ENCODE peak calls at places on chromosomes 1 and 21, in four cellular contexts. V is K562, K is H1, T is HepG2. Y is an unnamed sample.
A peak's percentile ranks its signal among the peaks of the same experiment; 100 is the strongest.

GRCh38 chr1:12438349-12438924 is 179.6 kb downstream of the DHRS3 start:
- DNase-seq in V (no peak), K (no peak), T (no peak), Y (no peak)

GRCh38 chr1:114755006-114755936 is 2.5 kb downstream of the CSDE1 start:
- DNase-seq in V (no peak), K (no peak), T (no peak), Y (no peak)

GRCh38 chr1:53514436-53514835 is 55.2 kb downstream of the DMRTB1 start:
- DNase-seq in V (no peak), K (no peak), T (no peak), Y (no peak)

GRCh38 chr1:56430141-56430839 is 149.1 kb downstream of the PLPP3 start:
- DNase-seq in V (no peak), K (no peak), T (no peak), Y (no peak)

GRCh38 chr1:175016073-175016722 is 7.0 kb downstream of the MRPS14 start:
- DNase-seq in V (no peak), K (no peak), T (no peak), Y (no peak)

GRCh38 chr1:165356876-165357275 is 361 bp upstream of the LMX1A start:
- DNase-seq in V (no peak), K (no peak), T (no peak), Y (no peak)

GRCh38 chr1:167882376-167882775 is 31.6 kb downstream of the ADCY10 start:
- DNase-seq in V (no peak), K (no peak), T (no peak), Y (no peak)

GRCh38 chr1:156347337-156347736 is 9.0 kb downstream of the TSACC start:
- DNase-seq in V (no peak), K (no peak), T (no peak), Y (no peak)

GRCh38 chr1:54982739-54983138 is 2.3 kb downstream of the TMEM61 start:
- DNase-seq in V (no peak), K (no peak), T (peak; percentile 43), Y (no peak)

GRCh38 chr1:55217226-55217996 is 2.2 kb upstream of the USP24 start:
- DNase-seq in V (peak; percentile 38), K (no peak), T (no peak), Y (no peak)

GRCh38 chr1:41608242-41608641 is 123.8 kb upstream of the EDN2 start:
- DNase-seq in V (no peak), K (no peak), T (no peak), Y (no peak)

GRCh38 chr1:5936126-5936525 is 56.1 kb downstream of the NPHP4 start:
- DNase-seq in V (no peak), K (no peak), T (no peak), Y (no peak)

GRCh38 chr1:5939268-5940060 is 52.8 kb downstream of the NPHP4 start:
- DNase-seq in V (no peak), K (peak; percentile 36), T (no peak), Y (no peak)

GRCh38 chr1:5936621-5937372 is 55.4 kb downstream of the NPHP4 start:
- DNase-seq in V (no peak), K (peak; percentile 24), T (no peak), Y (no peak)

GRCh38 chr1:5937373-5937857 is 54.8 kb downstream of the NPHP4 start:
- DNase-seq in V (no peak), K (peak; percentile 10), T (no peak), Y (no peak)

DNA sequence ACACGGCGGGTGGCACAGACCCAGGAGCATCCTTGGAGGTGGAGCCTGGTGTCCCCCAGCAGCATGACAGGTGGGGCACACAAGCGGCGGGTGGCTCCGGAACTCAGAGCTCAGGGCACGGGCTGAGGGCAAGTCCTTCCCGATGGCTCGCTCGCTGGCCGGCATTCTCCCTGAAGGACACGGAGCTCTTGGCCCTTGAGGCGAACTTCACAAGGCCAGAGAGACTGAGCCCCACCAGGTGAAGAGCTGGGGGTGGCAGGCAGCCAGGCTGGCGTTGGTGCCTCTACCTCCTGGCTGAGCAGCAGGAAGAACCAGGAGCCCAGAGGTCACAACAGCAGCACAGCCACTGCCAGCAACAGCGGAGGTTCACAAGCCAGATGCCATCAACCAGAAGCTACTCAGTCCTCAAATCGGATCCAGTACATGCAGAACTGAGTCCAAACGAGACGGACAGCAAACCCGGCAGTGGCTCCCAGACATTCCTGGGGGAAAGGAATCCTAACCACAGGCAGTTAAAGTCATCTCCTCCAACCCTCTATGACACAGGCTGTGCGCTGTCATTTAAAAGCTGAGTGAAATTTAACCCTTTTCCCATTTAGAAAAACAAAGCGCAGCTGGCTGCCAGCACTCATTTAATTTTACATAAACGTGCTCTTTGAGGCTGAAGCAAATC is 54.0 kb downstream of the NPHP4 start:
- DNase-seq in V (no peak), K (peak; percentile 31), T (no peak), Y (no peak)
- TF ChIP-seq KDM1A in V (no peak), K (no peak), T (no peak), Y (no peak)

DNA sequence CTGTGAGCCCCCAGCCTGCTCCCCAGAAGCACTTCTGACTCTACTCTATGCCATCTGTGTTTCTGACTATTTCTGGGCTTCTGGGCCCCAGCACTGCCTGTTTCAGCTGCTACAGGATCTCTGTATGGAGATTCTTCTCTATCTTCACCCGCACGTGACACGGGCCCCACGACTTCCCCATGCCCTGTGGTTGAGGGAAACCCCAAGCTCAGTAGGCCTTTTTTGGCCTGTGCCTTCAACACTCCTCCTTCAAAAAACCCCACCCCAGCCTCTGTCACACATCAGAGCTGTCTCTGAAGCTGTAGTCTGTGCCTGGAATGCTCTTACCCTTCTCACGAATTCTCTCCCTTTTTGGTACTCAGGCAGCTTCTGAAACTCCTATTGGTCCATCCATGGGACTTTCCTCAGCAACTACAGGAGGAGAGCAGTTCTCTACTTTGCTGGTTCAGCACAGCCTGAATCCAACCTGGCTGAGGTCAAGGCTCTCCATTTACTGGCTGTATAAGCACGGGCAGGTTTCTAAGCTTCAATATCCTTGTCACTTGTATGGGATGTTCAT is 2.0 kb upstream of the NID1 start:
- DNase-seq in V (no peak), K (no peak), T (no peak), Y (no peak)
- TF ChIP-seq MAFK in V (no peak), K (no peak), T (no peak), Y (no peak)

GRCh38 chr21:45253633-45254556 is 33.8 kb downstream of the POFUT2 start:
- DNase-seq in V (no peak), K (peak; percentile 36), T (no peak), Y (no peak)

GRCh38 chr21:45251635-45252447 is 35.9 kb downstream of the POFUT2 start:
- DNase-seq in V (no peak), K (no peak), T (no peak), Y (no peak)

GRCh38 chr21:45254557-45254930 is 33.2 kb downstream of the POFUT2 start:
- DNase-seq in V (no peak), K (no peak), T (no peak), Y (no peak)

GRCh38 chr21:45252448-45252925 is 35.2 kb downstream of the POFUT2 start:
- DNase-seq in V (no peak), K (no peak), T (no peak), Y (no peak)

GRCh38 chr21:45253180-45253579 is 34.5 kb downstream of the POFUT2 start:
- DNase-seq in V (no peak), K (peak; percentile 43), T (no peak), Y (no peak)
- TF ChIP-seq KDM1A in V (no peak), K (no peak), T (no peak), Y (no peak)

GRCh38 chr1:18110968-18111367 is 3.4 kb downstream of the IGSF21 start:
- DNase-seq in V (peak; percentile 62), K (peak; percentile 83), T (no peak), Y (no peak)
- TF ChIP-seq MAFK in V (no peak), K (no peak), T (no peak), Y (no peak)

DNA sequence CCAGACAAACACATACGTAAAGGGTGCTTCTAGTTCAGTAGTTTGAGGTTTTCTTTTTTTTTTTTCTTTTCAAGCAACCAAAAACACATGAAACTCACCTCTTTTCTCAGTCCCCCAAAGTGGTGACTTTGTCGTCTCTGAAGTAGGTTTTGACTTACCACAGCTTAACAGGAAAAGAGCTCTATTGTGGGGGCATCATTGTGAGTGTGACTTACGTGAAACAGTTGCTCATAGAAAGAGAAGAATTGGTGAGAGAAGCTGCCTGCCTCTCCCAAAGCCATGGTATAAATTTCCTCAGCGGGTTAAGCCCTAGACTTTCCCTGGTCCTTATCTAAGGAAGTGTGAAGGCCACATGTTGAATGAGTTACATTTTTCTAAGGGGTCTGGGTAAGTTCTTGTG is 11.9 kb downstream of the FASLG start:
- DNase-seq in V (no peak), K (no peak), T (no peak), Y (no peak)
- TF ChIP-seq KDM1A in V (no peak), K (no peak), T (no peak), Y (no peak)

GRCh38 chr1:109207472-109208103 is 6.1 kb upstream of the SARS1 start:
- DNase-seq in V (no peak), K (no peak), T (no peak), Y (no peak)
- TF ChIP-seq MAFK in V (no peak), K (no peak), T (no peak), Y (no peak)

Y was measured in A549.